ENCODE peak calls at places on chromosome 22, in seven cellular contexts. One of them, this sample, is unnamed.

GRCh38 chr22:48424201-48424627 is 1403.5 kb downstream of the BRD1 start:
- DNase-seq in SW480: no peak
- DNase-seq in activated naive CD4-positive, alpha-beta T cell treated with Interleukin-2 at 50 U/mL for 16 hours: no peak
- DNase-seq in ureter: no peak
- DNase-seq in uterus: no peak
- DNase-seq in glutamatergic neuron: no peak
- DNase-seq in activated gamma-delta T cell treated with anti-CD3 and anti-CD28 coated beads, Interleukin-2, amount 50 U/mL, for 16 hours: no peak
- DNase-seq in this sample: no peak

GRCh38 chr22:36287881-36288515 is 35.1 kb downstream of the APOL1 start:
- DNase-seq in activated naive CD4-positive, alpha-beta T cell treated with Interleukin-2 at 50 U/mL for 16 hours: no peak
- DNase-seq in uterus: no peak
- DNase-seq in activated gamma-delta T cell treated with anti-CD3 and anti-CD28 coated beads, Interleukin-2, amount 50 U/mL, for 16 hours: no peak
- DNase-seq in glutamatergic neuron: no peak
- DNase-seq in SW480: no peak
- DNase-seq in ureter: no peak
- DNase-seq in this sample: no peak

GRCh38 chr22:20217563-20217962 is 50.6 kb downstream of the RTN4R start:
- DNase-seq in activated naive CD4-positive, alpha-beta T cell treated with Interleukin-2 at 50 U/mL for 16 hours: no peak
- DNase-seq in activated gamma-delta T cell treated with anti-CD3 and anti-CD28 coated beads, Interleukin-2, amount 50 U/mL, for 16 hours: no peak
- DNase-seq in uterus: no peak
- DNase-seq in SW480: no peak
- DNase-seq in ureter: no peak
- DNase-seq in glutamatergic neuron: no peak
- DNase-seq in this sample: no peak

GRCh38 chr22:22823126-22823804 is 64.4 kb upstream of the IGLL5 start:
- DNase-seq in SW480: no peak
- DNase-seq in activated naive CD4-positive, alpha-beta T cell treated with Interleukin-2 at 50 U/mL for 16 hours: no peak
- DNase-seq in ureter: no peak
- DNase-seq in uterus: no peak
- DNase-seq in glutamatergic neuron: no peak
- DNase-seq in activated gamma-delta T cell treated with anti-CD3 and anti-CD28 coated beads, Interleukin-2, amount 50 U/mL, for 16 hours: no peak
- DNase-seq in this sample: no peak

GRCh38 chr22:41286639-41287091 is 678 bp upstream of the RANGAP1 start:
- DNase-seq in activated gamma-delta T cell treated with anti-CD3 and anti-CD28 coated beads, Interleukin-2, amount 50 U/mL, for 16 hours: peak; percentile 17
- DNase-seq in uterus: no peak
- DNase-seq in activated naive CD4-positive, alpha-beta T cell treated with Interleukin-2 at 50 U/mL for 16 hours: peak; percentile 48
- DNase-seq in SW480: peak; percentile 35
- DNase-seq in glutamatergic neuron: no peak
- DNase-seq in ureter: no peak
- DNase-seq in this sample: peak; percentile 27

GRCh38 chr22:43118953-43119458 is 8.5 kb downstream of the BIK start:
- DNase-seq in uterus: no peak
- DNase-seq in activated gamma-delta T cell treated with anti-CD3 and anti-CD28 coated beads, Interleukin-2, amount 50 U/mL, for 16 hours: no peak
- DNase-seq in ureter: no peak
- DNase-seq in glutamatergic neuron: no peak
- DNase-seq in activated naive CD4-positive, alpha-beta T cell treated with Interleukin-2 at 50 U/mL for 16 hours: no peak
- DNase-seq in SW480: no peak
- DNase-seq in this sample: no peak

GRCh38 chr22:22111267-22111751 is 128.7 kb upstream of the TOP3B start:
- DNase-seq in activated naive CD4-positive, alpha-beta T cell treated with Interleukin-2 at 50 U/mL for 16 hours: peak; percentile 48
- DNase-seq in ureter: no peak
- DNase-seq in glutamatergic neuron: no peak
- DNase-seq in activated gamma-delta T cell treated with anti-CD3 and anti-CD28 coated beads, Interleukin-2, amount 50 U/mL, for 16 hours: no peak
- DNase-seq in uterus: no peak
- DNase-seq in SW480: peak; percentile 34
- DNase-seq in this sample: no peak

GRCh38 chr22:37716708-37717107 is 19.9 kb downstream of the TRIOBP start:
- DNase-seq in activated gamma-delta T cell treated with anti-CD3 and anti-CD28 coated beads, Interleukin-2, amount 50 U/mL, for 16 hours: no peak
- DNase-seq in glutamatergic neuron: no peak
- DNase-seq in SW480: no peak
- DNase-seq in activated naive CD4-positive, alpha-beta T cell treated with Interleukin-2 at 50 U/mL for 16 hours: no peak
- DNase-seq in ureter: no peak
- DNase-seq in uterus: no peak
- DNase-seq in this sample: no peak

GRCh38 chr22:48835364-48835763 is 992.3 kb downstream of the BRD1 start:
- DNase-seq in uterus: no peak
- DNase-seq in SW480: no peak
- DNase-seq in activated naive CD4-positive, alpha-beta T cell treated with Interleukin-2 at 50 U/mL for 16 hours: no peak
- DNase-seq in ureter: no peak
- DNase-seq in glutamatergic neuron: no peak
- DNase-seq in activated gamma-delta T cell treated with anti-CD3 and anti-CD28 coated beads, Interleukin-2, amount 50 U/mL, for 16 hours: no peak
- DNase-seq in this sample: no peak

GRCh38 chr22:39268645-39269044 is 23.9 kb upstream of the PDGFB start:
- DNase-seq in glutamatergic neuron: no peak
- DNase-seq in ureter: no peak
- DNase-seq in SW480: no peak
- DNase-seq in activated gamma-delta T cell treated with anti-CD3 and anti-CD28 coated beads, Interleukin-2, amount 50 U/mL, for 16 hours: no peak
- DNase-seq in uterus: no peak
- DNase-seq in activated naive CD4-positive, alpha-beta T cell treated with Interleukin-2 at 50 U/mL for 16 hours: no peak
- DNase-seq in this sample: no peak

GRCh38 chr22:37281646-37282384 is 493 bp upstream of the CYTH4 start:
- DNase-seq in activated naive CD4-positive, alpha-beta T cell treated with Interleukin-2 at 50 U/mL for 16 hours: peak; percentile 37
- DNase-seq in uterus: no peak
- DNase-seq in ureter: no peak
- DNase-seq in SW480: no peak
- DNase-seq in activated gamma-delta T cell treated with anti-CD3 and anti-CD28 coated beads, Interleukin-2, amount 50 U/mL, for 16 hours: no peak
- DNase-seq in glutamatergic neuron: no peak
- DNase-seq in this sample: no peak

GRCh38 chr22:20573830-20574615 is 66.6 kb downstream of the MED15 start:
- DNase-seq in activated naive CD4-positive, alpha-beta T cell treated with Interleukin-2 at 50 U/mL for 16 hours: no peak
- DNase-seq in glutamatergic neuron: no peak
- DNase-seq in SW480: no peak
- DNase-seq in uterus: no peak
- DNase-seq in activated gamma-delta T cell treated with anti-CD3 and anti-CD28 coated beads, Interleukin-2, amount 50 U/mL, for 16 hours: no peak
- DNase-seq in ureter: no peak
- DNase-seq in this sample: no peak

GRCh38 chr22:49188091-49188490 is 639.6 kb downstream of the BRD1 start:
- DNase-seq in activated naive CD4-positive, alpha-beta T cell treated with Interleukin-2 at 50 U/mL for 16 hours: no peak
- DNase-seq in glutamatergic neuron: no peak
- DNase-seq in uterus: no peak
- DNase-seq in activated gamma-delta T cell treated with anti-CD3 and anti-CD28 coated beads, Interleukin-2, amount 50 U/mL, for 16 hours: no peak
- DNase-seq in ureter: no peak
- DNase-seq in SW480: peak; percentile 25
- DNase-seq in this sample: no peak

GRCh38 chr22:39383841-39384625 is 15.5 kb upstream of the TAB1 start:
- DNase-seq in activated gamma-delta T cell treated with anti-CD3 and anti-CD28 coated beads, Interleukin-2, amount 50 U/mL, for 16 hours: no peak
- DNase-seq in activated naive CD4-positive, alpha-beta T cell treated with Interleukin-2 at 50 U/mL for 16 hours: no peak
- DNase-seq in glutamatergic neuron: no peak
- DNase-seq in ureter: no peak
- DNase-seq in uterus: no peak
- DNase-seq in SW480: no peak
- DNase-seq in this sample: no peak

GRCh38 chr22:19716041-19716828 is 1.9 kb downstream of the SEPTIN5 start:
- DNase-seq in uterus: no peak
- DNase-seq in activated gamma-delta T cell treated with anti-CD3 and anti-CD28 coated beads, Interleukin-2, amount 50 U/mL, for 16 hours: no peak
- DNase-seq in glutamatergic neuron: peak; percentile 12
- DNase-seq in activated naive CD4-positive, alpha-beta T cell treated with Interleukin-2 at 50 U/mL for 16 hours: no peak
- DNase-seq in SW480: no peak
- DNase-seq in ureter: no peak
- DNase-seq in this sample: no peak

GRCh38 chr22:22536916-22537315 is 16.8 kb upstream of the ZNF280A start:
- DNase-seq in activated naive CD4-positive, alpha-beta T cell treated with Interleukin-2 at 50 U/mL for 16 hours: no peak
- DNase-seq in ureter: no peak
- DNase-seq in activated gamma-delta T cell treated with anti-CD3 and anti-CD28 coated beads, Interleukin-2, amount 50 U/mL, for 16 hours: no peak
- DNase-seq in glutamatergic neuron: no peak
- DNase-seq in uterus: no peak
- DNase-seq in SW480: no peak
- DNase-seq in this sample: no peak

GRCh38 chr22:46405925-46406324 is 70.4 kb downstream of the TRMU start:
- DNase-seq in uterus: no peak
- DNase-seq in SW480: no peak
- DNase-seq in glutamatergic neuron: no peak
- DNase-seq in activated gamma-delta T cell treated with anti-CD3 and anti-CD28 coated beads, Interleukin-2, amount 50 U/mL, for 16 hours: no peak
- DNase-seq in activated naive CD4-positive, alpha-beta T cell treated with Interleukin-2 at 50 U/mL for 16 hours: no peak
- DNase-seq in ureter: no peak
- DNase-seq in this sample: no peak

GRCh38 chr22:25777870-25778269 is 35.9 kb downstream of the MYO18B start:
- DNase-seq in glutamatergic neuron: no peak
- DNase-seq in ureter: no peak
- DNase-seq in SW480: peak; percentile 45
- DNase-seq in activated naive CD4-positive, alpha-beta T cell treated with Interleukin-2 at 50 U/mL for 16 hours: no peak
- DNase-seq in activated gamma-delta T cell treated with anti-CD3 and anti-CD28 coated beads, Interleukin-2, amount 50 U/mL, for 16 hours: no peak
- DNase-seq in uterus: no peak
- DNase-seq in this sample: no peak

GRCh38 chr22:37569009-37569920 is 9.0 kb downstream of the CDC42EP1 start:
- DNase-seq in glutamatergic neuron: no peak
- DNase-seq in uterus: no peak
- DNase-seq in activated gamma-delta T cell treated with anti-CD3 and anti-CD28 coated beads, Interleukin-2, amount 50 U/mL, for 16 hours: no peak
- DNase-seq in SW480: no peak
- DNase-seq in activated naive CD4-positive, alpha-beta T cell treated with Interleukin-2 at 50 U/mL for 16 hours: no peak
- DNase-seq in ureter: no peak
- DNase-seq in this sample: no peak

GRCh38 chr22:24554316-24555159 is at the start of gene GUCD1:
- DNase-seq in SW480: no peak
- DNase-seq in ureter: peak; percentile 46
- DNase-seq in activated gamma-delta T cell treated with anti-CD3 and anti-CD28 coated beads, Interleukin-2, amount 50 U/mL, for 16 hours: peak; percentile 4
- DNase-seq in glutamatergic neuron: no peak
- DNase-seq in activated naive CD4-positive, alpha-beta T cell treated with Interleukin-2 at 50 U/mL for 16 hours: peak; percentile 36
- DNase-seq in uterus: no peak
- DNase-seq in this sample: no peak

This sample was measured in activated T-cell treated with anti-CD3 and anti-CD28 coated beads for 4 hours.